ENCODE peak calls at places on chromosomes 1 and 21, in six cellular contexts. X is ovary, N is K562, R is upper lobe of left lung, Z is stomach, T is suprapubic skin. F is an unnamed sample.

GRCh38 chr1:24906760-24907490 is 23.2 kb downstream of the RUNX3 start:
- DNase-seq in N (no peak), X (no peak), R (no peak), T (peak), Z (no peak), F (no peak)

GRCh38 chr1:171142081-171142450 is 43.0 kb upstream of the FMO2 start:
- DNase-seq in N (no peak), Z (no peak), T (peak), X (peak), R (no peak), F (peak)

GRCh38 chr1:226624526-226624925 is 76.0 kb downstream of the STUM start:
- DNase-seq in Z (no peak), X (no peak), R (no peak), N (no peak), T (peak), F (no peak)

GRCh38 chr1:1085171-1085841 is 11.2 kb upstream of the RNF223 start:
- DNase-seq in Z (peak), N (no peak), R (peak), T (no peak), X (no peak), F (no peak)

GRCh38 chr1:31748265-31748859 is 15.8 kb downstream of the ADGRB2 start:
- DNase-seq in Z (no peak), X (no peak), R (no peak), N (no peak), T (no peak), F (no peak)

GRCh38 chr1:146012703-146013565 is 8.6 kb downstream of the HJV start:
- DNase-seq in X (no peak), R (no peak), Z (peak), T (no peak), N (peak), F (no peak)

GRCh38 chr1:30572192-30572591 is 151.2 kb downstream of the MATN1 start:
- DNase-seq in T (no peak), N (no peak), Z (no peak), R (no peak), X (no peak), F (no peak)

GRCh38 chr1:85467036-85467435 is 2.1 kb upstream of the DDAH1 start:
- DNase-seq in N (no peak), Z (no peak), T (no peak), X (no peak), R (no peak), F (no peak)

GRCh38 chr1:67390041-67390887 is 39.9 kb downstream of the SERBP1 start:
- DNase-seq in R (no peak), N (no peak), T (no peak), Z (no peak), X (no peak), F (no peak)

GRCh38 chr1:36248250-36248894 is 24.1 kb downstream of the THRAP3 start:
- DNase-seq in X (peak), R (no peak), Z (peak), N (no peak), T (no peak), F (peak)

GRCh38 chr21:45421071-45421845 is 16.3 kb downstream of the COL18A1 start:
- DNase-seq in Z (peak), R (peak), N (no peak), T (no peak), X (peak), F (no peak)

GRCh38 chr1:77347646-77348045 is 65.8 kb downstream of the AK5 start:
- DNase-seq in N (peak), Z (no peak), X (no peak), R (no peak), T (no peak), F (no peak)

GRCh38 chr21:42621166-42621827 is 32.1 kb upstream of the PDE9A start:
- DNase-seq in Z (no peak), N (no peak), X (no peak), T (peak), R (no peak), F (no peak)

GRCh38 chr1:179547021-179547535 is 28.7 kb downstream of the NPHS2 start:
- DNase-seq in X (no peak), R (no peak), Z (no peak), N (no peak), T (no peak), F (no peak)

GRCh38 chr1:27658951-27659496 is 13.0 kb downstream of the IFI6 start:
- DNase-seq in X (no peak), N (no peak), R (no peak), T (no peak), Z (no peak), F (no peak)

GRCh38 chr1:162851341-162851740 is 9.6 kb downstream of the CCDC190 start:
- DNase-seq in Z (no peak), R (no peak), N (no peak), T (no peak), X (no peak), F (no peak)

GRCh38 chr1:47688631-47689296 is 250.9 kb downstream of the FOXD2 start:
- DNase-seq in T (peak), R (no peak), X (no peak), N (no peak), Z (peak), F (no peak)

GRCh38 chr1:2906620-2907019 is 105.1 kb upstream of the TTC34 start:
- DNase-seq in Z (no peak), X (no peak), R (peak), T (no peak), N (no peak), F (no peak)

GRCh38 chr1:17200756-17201155 is 4.2 kb upstream of the PADI1 start:
- DNase-seq in X (no peak), R (no peak), N (no peak), T (no peak), Z (no peak), F (no peak)

GRCh38 chr1:116515702-116516101 is 55.1 kb downstream of the CD58 start:
- DNase-seq in T (no peak), Z (no peak), R (no peak), X (no peak), N (no peak), F (no peak)

GRCh38 chr1:109298666-109299086 is 8.1 kb downstream of the MYBPHL start:
- DNase-seq in R (no peak), Z (no peak), N (peak), T (no peak), X (no peak), F (peak)

GRCh38 chr1:209870151-209870831 is 42.5 kb downstream of the UTP25 start:
- DNase-seq in X (no peak), N (no peak), T (no peak), Z (no peak), R (no peak), F (no peak)

GRCh38 chr1:187454010-187454409 is 625.3 kb downstream of the PLA2G4A start:
- DNase-seq in T (no peak), X (no peak), N (no peak), Z (no peak), R (no peak), F (no peak)

GRCh38 chr1:94092210-94092613 is 28.7 kb downstream of the ABCA4 start:
- DNase-seq in N (no peak), Z (no peak), R (no peak), X (no peak), T (no peak), F (no peak)

GRCh38 chr1:12614402-12615165 is 3.4 kb downstream of the DHRS3 start:
- DNase-seq in R (no peak), Z (no peak), N (no peak), X (no peak), T (no peak), F (no peak)
- TF ChIP-seq EP300 in R (no peak), Z (no peak), N (no peak), X (no peak), T (no peak), F (no peak)

GRCh38 chr1:198541737-198542136 is 1.3 kb upstream of the ATP6V1G3 start:
- DNase-seq in X (no peak), Z (no peak), T (no peak), N (no peak), R (no peak), F (no peak)

GRCh38 chr1:198535631-198536030 is 4.8 kb downstream of the ATP6V1G3 start:
- DNase-seq in X (no peak), N (no peak), Z (no peak), T (no peak), R (no peak), F (no peak)

GRCh38 chr1:198542632-198543031 is 2.2 kb upstream of the ATP6V1G3 start:
- DNase-seq in N (no peak), T (no peak), R (no peak), X (no peak), Z (no peak), F (no peak)

GRCh38 chr1:198540580-198540979 is at the start of gene ATP6V1G3:
- DNase-seq in T (no peak), Z (no peak), N (no peak), R (no peak), X (no peak), F (no peak)

GRCh38 chr1:198538579-198539364 is 1.7 kb downstream of the ATP6V1G3 start:
- DNase-seq in Z (no peak), R (no peak), X (no peak), N (no peak), T (no peak), F (no peak)
- TF ChIP-seq POLR2A in Z (no peak), R (no peak), X (no peak), N (no peak), T (no peak), F (no peak)

GRCh38 chr1:26162220-26162703 is 3.4 kb downstream of the FAM110D start:
- DNase-seq in X (no peak), Z (no peak), R (no peak), N (no peak), T (no peak), F (no peak)
- TF ChIP-seq CTCF in X (no peak), Z (no peak), R (no peak), N (no peak), T (no peak), F (no peak)

GRCh38 chr1:63922848-63923247 is 149.0 kb downstream of the ROR1 start:
- DNase-seq in X (no peak), R (no peak), N (no peak), Z (no peak), T (no peak), F (no peak)

GRCh38 chr1:63921357-63921756 is 147.5 kb downstream of the ROR1 start:
- DNase-seq in Z (peak), R (no peak), X (no peak), T (no peak), N (no peak), F (no peak)

GRCh38 chr1:63918395-63918945 is 144.7 kb downstream of the ROR1 start:
- DNase-seq in T (no peak), R (no peak), N (no peak), Z (no peak), X (no peak), F (no peak)

GRCh38 chr1:63917571-63918394 is 144.0 kb downstream of the ROR1 start:
- DNase-seq in Z (no peak), N (peak), T (no peak), X (no peak), R (no peak), F (no peak)

GRCh38 chr1:63920154-63921117 is 146.6 kb downstream of the ROR1 start:
- DNase-seq in Z (no peak), T (no peak), X (no peak), R (no peak), N (no peak), F (no peak)
- TF ChIP-seq EP300 in Z (no peak), T (no peak), X (no peak), R (peak), N (no peak), F (no peak)

DNA sequence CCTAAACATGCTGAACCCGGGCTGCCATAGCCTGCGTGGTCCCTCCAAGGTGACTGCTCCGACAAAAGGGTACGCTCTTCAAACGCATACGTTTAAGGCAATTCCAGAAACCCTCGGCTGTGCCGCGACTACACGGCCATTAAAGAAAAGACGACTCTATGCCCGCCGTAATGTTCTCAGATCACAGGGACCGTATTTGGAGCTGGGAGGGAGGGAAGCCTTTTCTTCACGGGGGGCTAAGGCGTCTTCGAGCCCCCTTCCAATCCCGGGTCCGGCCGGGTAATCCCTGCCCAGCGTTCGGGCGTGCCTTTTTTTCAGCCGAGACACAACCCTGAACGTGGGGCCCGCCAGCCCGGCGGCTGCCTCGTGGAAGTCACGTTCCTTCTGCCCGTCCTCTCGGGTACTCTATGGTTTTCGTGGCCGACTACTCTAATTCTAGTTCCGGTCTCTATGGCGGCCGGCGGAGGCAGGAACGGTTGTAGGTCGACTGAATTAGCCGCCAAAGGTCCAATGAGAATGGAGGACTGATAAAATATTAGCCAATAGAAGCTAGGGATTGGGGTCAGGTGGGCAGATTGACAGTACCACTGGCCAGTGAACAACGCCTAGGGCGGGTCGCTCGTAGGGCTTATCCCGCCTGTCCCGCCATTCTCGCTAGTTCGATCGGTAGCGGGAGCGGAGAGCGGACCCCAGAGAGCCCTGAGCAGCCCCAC is at the start of gene YBX1:
- DNase-seq in X (peak), Z (peak), N (peak), T (peak), R (peak), F (peak)
- TF ChIP-seq POLR2A in X (peak), Z (peak), N (peak), T (peak), R (peak), F (peak)

DNA sequence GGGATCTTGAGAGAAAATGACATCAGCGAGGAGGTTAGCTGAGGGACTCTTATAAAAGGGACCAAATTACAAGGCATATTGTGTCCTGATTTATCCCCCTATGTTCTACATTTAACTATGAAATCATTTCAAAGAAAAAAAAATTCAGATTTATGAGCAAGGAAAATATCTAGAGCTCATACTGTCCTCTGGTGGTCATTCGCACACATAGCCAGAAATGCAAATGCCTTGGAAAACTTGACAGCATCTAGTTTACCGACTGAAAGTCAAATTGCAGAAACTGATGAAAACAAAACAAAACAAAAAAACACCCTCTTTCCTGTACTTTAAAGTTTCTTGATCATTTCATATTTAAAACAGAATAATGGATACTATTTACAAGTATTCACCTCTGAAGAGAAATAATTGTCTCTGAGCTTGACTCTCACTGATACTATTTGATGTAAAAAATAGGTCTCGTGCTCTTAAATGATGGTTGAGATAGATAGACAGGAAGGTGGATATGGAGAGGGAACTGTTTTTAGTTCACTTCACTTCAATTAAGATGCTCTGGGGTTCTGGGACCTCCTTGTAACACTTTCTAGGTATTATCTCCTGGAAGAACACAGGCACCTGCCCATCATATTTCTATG is 253.8 kb downstream of the PCP4 start:
- DNase-seq in T (no peak), Z (no peak), N (peak), X (no peak), R (no peak), F (no peak)
- TF ChIP-seq CTCF in T (peak), Z (no peak), N (peak), X (peak), R (peak), F (peak)

GRCh38 chr1:55443175-55443933 is 228.2 kb upstream of the USP24 start:
- DNase-seq in X (peak), R (no peak), T (peak), Z (peak), N (no peak), F (peak)
- TF ChIP-seq EP300 in X (peak), R (peak), T (peak), Z (peak), N (no peak), F (peak)

F was measured in tibial nerve.